ENCODE peak calls at places on chromosomes 4 and X, in nine cellular contexts. W, L, N, R, H, X, V, D and A are unnamed samples.

GRCh38 chrX:39755152-39756032 is 342.4 kb downstream of the BCOR start:
- DNase-seq in W (peak), L (no peak), N (no peak), R (no peak), H (peak), X (no peak), V (peak), D (no peak), A (peak)

GRCh38 chr4:126991965-126992364 is 640.8 kb upstream of the INTU start:
- DNase-seq in W (no peak), L (peak), N (no peak), R (peak), H (no peak), X (no peak), V (no peak), D (no peak), A (peak)

GRCh38 chrX:120087289-120088017 is 10.0 kb upstream of the RHOXF2B start:
- DNase-seq in W (no peak), L (no peak), N (no peak), R (no peak), H (no peak), X (no peak), V (no peak), D (no peak), A (no peak)

GRCh38 chr4:101356928-101357327 is 9.6 kb upstream of the PPP3CA start:
- DNase-seq in W (peak), L (no peak), N (no peak), R (no peak), H (no peak), X (no peak), V (peak), D (no peak), A (peak)

GRCh38 chr4:154490261-154490588 is 1.4 kb downstream of the DCHS2 start:
- DNase-seq in W (no peak), L (no peak), N (no peak), R (no peak), H (no peak), X (no peak), V (no peak), D (no peak), A (peak)

GRCh38 chrX:5176766-5177165 is 1051.9 kb downstream of the NLGN4X start:
- DNase-seq in W (no peak), L (no peak), N (no peak), R (no peak), H (no peak), X (no peak), V (no peak), D (no peak), A (no peak)

GRCh38 chr4:114807759-114808404 is 209.3 kb downstream of the UGT8 start:
- DNase-seq in W (peak), L (no peak), N (no peak), R (no peak), H (no peak), X (peak), V (no peak), D (no peak), A (peak)

GRCh38 chrX:143632625-143633387 is 3.1 kb downstream of the SLITRK4 start:
- DNase-seq in W (no peak), L (no peak), N (no peak), R (no peak), H (no peak), X (no peak), V (no peak), D (no peak), A (no peak)

GRCh38 chr4:38696697-38697096 is 32.7 kb downstream of the KLF3 start:
- DNase-seq in W (no peak), L (no peak), N (no peak), R (no peak), H (no peak), X (no peak), V (no peak), D (no peak), A (no peak)

GRCh38 chrX:65871671-65872311 is 168.1 kb downstream of the VSIG4 start:
- DNase-seq in W (no peak), L (no peak), N (no peak), R (no peak), H (no peak), X (no peak), V (peak), D (no peak), A (no peak)

GRCh38 chr4:183355405-183355804 is 33.2 kb upstream of the CLDN24 start:
- DNase-seq in W (peak), L (no peak), N (no peak), R (no peak), H (no peak), X (no peak), V (no peak), D (no peak), A (peak)

GRCh38 chr4:72779256-72779655 is 210.2 kb upstream of the ADAMTS3 start:
- DNase-seq in W (no peak), L (no peak), N (no peak), R (no peak), H (no peak), X (no peak), V (no peak), D (no peak), A (peak)

GRCh38 chr4:79689735-79690134 is 281.7 kb upstream of the GK2 start:
- DNase-seq in W (no peak), L (no peak), N (no peak), R (no peak), H (no peak), X (no peak), V (no peak), D (no peak), A (no peak)

GRCh38 chr4:90445380-90445779 is 318.2 kb downstream of the CCSER1 start:
- DNase-seq in W (no peak), L (no peak), N (no peak), R (no peak), H (no peak), X (no peak), V (no peak), D (no peak), A (no peak)

GRCh38 chr4:169109276-169109675 is 99.2 kb upstream of the CBR4 start:
- DNase-seq in W (no peak), L (no peak), N (no peak), R (no peak), H (no peak), X (no peak), V (no peak), D (peak), A (no peak)

GRCh38 chr4:39029752-39030694 is 2.2 kb downstream of the TMEM156 start:
- DNase-seq in W (no peak), L (no peak), N (no peak), R (no peak), H (no peak), X (no peak), V (no peak), D (no peak), A (no peak)

GRCh38 chrX:54180403-54180802 is 2.7 kb downstream of the FAM120C start:
- DNase-seq in W (no peak), L (no peak), N (no peak), R (no peak), H (no peak), X (no peak), V (no peak), D (no peak), A (peak)

GRCh38 chr4:154714339-154715040 is 29.3 kb upstream of the LRAT start:
- DNase-seq in W (no peak), L (no peak), N (no peak), R (no peak), H (no peak), X (no peak), V (no peak), D (no peak), A (no peak)